ENCODE peak calls at places on chromosomes 7 and 10, in nine cellular contexts. H is KBM-7; Y is kidney tubule cell; W is lower leg skin; L is mesendoderm; P is B cell; D is MV-4-11; A is activated naive CD4-positive, alpha-beta T cell; C is NAMALWA. O is an unnamed sample.

GRCh38 chr10:118977864-118978263 is 51.6 kb upstream of the NANOS1 start:
- DNase-seq in P (no peak), H (no peak), C (no peak), L (no peak), Y (no peak), D (no peak), W (peak; percentile 62), A (no peak), O (no peak)

GRCh38 chr10:98224509-98224908 is 43.5 kb downstream of the LOXL4 start:
- DNase-seq in P (no peak), Y (no peak), C (no peak), W (no peak), A (no peak), L (no peak), H (no peak), D (no peak), O (no peak)

GRCh38 chr7:81960026-81960425 is 190.2 kb upstream of the HGF start:
- DNase-seq in Y (no peak), W (no peak), C (no peak), D (no peak), L (no peak), H (no peak), P (no peak), A (no peak), O (no peak)

GRCh38 chr7:43612599-43613589 is 30.0 kb downstream of the STK17A start:
- DNase-seq in H (no peak), L (no peak), A (no peak), Y (no peak), C (no peak), P (no peak), D (no peak), W (no peak), O (peak; percentile 52)

GRCh38 chr10:122348951-122349361 is 25.6 kb upstream of the PLEKHA1 start:
- DNase-seq in C (no peak), H (no peak), A (no peak), W (no peak), Y (no peak), L (no peak), D (no peak), P (no peak), O (no peak)

GRCh38 chr10:71492871-71493270 is 96.2 kb downstream of the CDH23 start:
- DNase-seq in C (no peak), W (no peak), A (no peak), D (no peak), H (no peak), Y (no peak), L (no peak), P (no peak), O (peak; percentile 28)

GRCh38 chr7:123502216-123502615 is 32.2 kb downstream of the IQUB start:
- DNase-seq in P (no peak), W (no peak), Y (no peak), L (peak; percentile 26), C (no peak), H (no peak), A (no peak), D (no peak), O (no peak)

GRCh38 chr10:99852481-99853213 is 70.2 kb downstream of the ABCC2 start:
- DNase-seq in P (no peak), D (no peak), Y (no peak), C (no peak), L (no peak), W (no peak), A (no peak), H (no peak), O (no peak)

GRCh38 chr10:3950676-3951275 is 165.8 kb upstream of the KLF6 start:
- DNase-seq in H (no peak), Y (no peak), C (no peak), P (no peak), L (no peak), A (no peak), D (no peak), W (peak; percentile 74), O (peak; percentile 72)

GRCh38 chr7:21923663-21924062 is 22.0 kb downstream of the CDCA7L start:
- DNase-seq in C (no peak), L (peak; percentile 67), W (no peak), A (no peak), P (no peak), Y (peak; percentile 22), D (no peak), H (no peak), O (no peak)

GRCh38 chr7:99032928-99033327 is 111.0 kb downstream of the SMURF1 start:
- DNase-seq in Y (no peak), L (no peak), D (no peak), H (no peak), A (no peak), W (peak; percentile 77), C (no peak), P (no peak), O (no peak)

GRCh38 chr7:25124485-25125136 is 449 bp downstream of the CYCS start:
- DNase-seq in A (no peak), P (no peak), H (peak; percentile 35), W (peak; percentile 90), Y (peak; percentile 21), C (no peak), D (peak; percentile 11), L (peak; percentile 32), O (peak; percentile 16)

GRCh38 chr7:71633571-71634008 is 501.6 kb downstream of the GALNT17 start:
- DNase-seq in L (peak; percentile 98), P (no peak), H (no peak), Y (peak; percentile 97), D (peak; percentile 72), A (no peak), W (no peak), C (no peak), O (no peak)

GRCh38 chr7:148264933-148265557 is 325.5 kb upstream of the C7orf33 start:
- DNase-seq in Y (peak; percentile 56), D (peak; percentile 30), H (peak; percentile 39), W (no peak), C (peak; percentile 69), A (no peak), P (no peak), L (peak; percentile 83), O (peak; percentile 24)

GRCh38 chr7:151087247-151088018 is 1.2 kb downstream of the AGAP3 start:
- DNase-seq in Y (peak; percentile 70), W (peak; percentile 94), C (no peak), P (no peak), H (peak; percentile 38), D (peak; percentile 37), A (no peak), L (no peak), O (peak; percentile 42)

GRCh38 chr10:63677001-63677400 is 155.8 kb downstream of the REEP3 start:
- DNase-seq in W (no peak), Y (no peak), L (no peak), P (no peak), A (no peak), H (no peak), C (no peak), D (no peak), O (no peak)

GRCh38 chr10:121078672-121079102 is 227.5 kb downstream of the WDR11 start:
- DNase-seq in Y (peak; percentile 99), C (no peak), L (peak; percentile 74), D (no peak), H (no peak), P (no peak), W (peak; percentile 88), A (no peak), O (no peak)

GRCh38 chr10:113454341-113455061 is 98.4 kb upstream of the HABP2 start:
- DNase-seq in H (peak; percentile 41), A (no peak), W (peak; percentile 92), L (peak; percentile 62), C (peak; percentile 44), P (no peak), D (peak; percentile 14), Y (peak; percentile 31), O (peak; percentile 45)

GRCh38 chr10:42690449-42691360 is 52.3 kb upstream of the ZNF33B start:
- DNase-seq in W (no peak), Y (no peak), C (peak; percentile 5), H (no peak), D (no peak), A (no peak), P (no peak), L (peak; percentile 0), O (no peak)

GRCh38 chr7:47795631-47796030 is 152.6 kb downstream of the PKD1L1 start:
- DNase-seq in P (no peak), Y (peak; percentile 60), A (no peak), H (no peak), C (no peak), D (no peak), W (no peak), L (no peak), O (no peak)

GRCh38 chr7:32164341-32164996 is 94.3 kb upstream of the PDE1C start:
- DNase-seq in H (peak; percentile 5), L (peak; percentile 90), Y (peak; percentile 81), C (peak; percentile 22), W (no peak), P (no peak), A (no peak), D (no peak), O (no peak)

GRCh38 chr10:104689547-104689946 is 48.5 kb downstream of the SORCS3 start:
- DNase-seq in A (no peak), W (no peak), H (no peak), Y (no peak), C (no peak), D (no peak), L (no peak), P (no peak), O (no peak)

GRCh38 chr10:33137356-33138007 is 179.5 kb upstream of the ITGB1 start:
- DNase-seq in W (peak; percentile 74), A (no peak), H (no peak), Y (peak; percentile 71), C (no peak), L (no peak), D (no peak), P (no peak), O (no peak)

GRCh38 chr10:44198096-44198779 is 186.7 kb downstream of the CXCL12 start:
- DNase-seq in Y (no peak), C (no peak), H (no peak), W (no peak), L (no peak), D (no peak), A (no peak), P (no peak), O (no peak)

GRCh38 chr7:98483276-98483963 is 82.5 kb upstream of the BAIAP2L1 start:
- DNase-seq in Y (no peak), L (peak; percentile 40), D (peak; percentile 32), A (no peak), P (no peak), C (no peak), W (no peak), H (no peak), O (no peak)

GRCh38 chr10:14548474-14548873 is 217.8 kb upstream of the FRMD4A start:
- DNase-seq in H (no peak), P (no peak), A (no peak), D (no peak), W (no peak), L (peak; percentile 13), C (no peak), Y (no peak), O (no peak)

GRCh38 chr10:67288688-67289410 is 363.0 kb downstream of the LRRTM3 start:
- DNase-seq in L (no peak), P (no peak), C (no peak), A (no peak), W (no peak), D (no peak), H (no peak), Y (no peak), O (no peak)

GRCh38 chr10:105269011-105269410 is 627.9 kb downstream of the SORCS3 start:
- DNase-seq in W (no peak), A (no peak), Y (no peak), H (no peak), L (no peak), C (no peak), D (no peak), P (no peak), O (no peak)

GRCh38 chr10:7941576-7941975 is 112.9 kb upstream of the GATA3 start:
- DNase-seq in L (no peak), Y (no peak), H (no peak), A (no peak), C (no peak), P (no peak), W (no peak), D (no peak), O (no peak)

GRCh38 chr10:78269061-78269460 is 235.4 kb downstream of the RPS24 start:
- DNase-seq in A (no peak), C (no peak), L (no peak), H (no peak), Y (no peak), D (no peak), W (no peak), P (no peak), O (no peak)

GRCh38 chr10:92111336-92111939 is 179.4 kb downstream of the CPEB3 start:
- DNase-seq in A (no peak), Y (no peak), C (no peak), D (peak; percentile 39), W (no peak), H (no peak), P (no peak), L (no peak), O (no peak)

O was measured in activated CD8-positive, alpha-beta T cell treated with anti-CD3 and anti-CD28 coated beads for 36 hours.